ENCODE peak calls at places on chromosomes 13 and 19, in six cellular contexts. One of them, this sample, is unnamed.

GRCh38 chr13:21884965-21885567 is 214.2 kb downstream of the FGF9 start:
- DNase-seq in tibial nerve: no peak
- DNase-seq in KG1: no peak
- DNase-seq in activated CD4-positive, alpha-beta T cell treated with anti-CD3 and anti-CD28 coated beads, Interleukin-2, amount 50 U/mL, for 1 hour: no peak
- DNase-seq in lower leg skin: peak; percentile 76
- DNase-seq in stimulated activated CD4-positive, alpha-beta T cell treated with anti-CD3 and anti-CD28 coated beads, Interleukin-2, amount 100 ng/mL, for 48 hours: no peak
- DNase-seq in this sample: no peak

GRCh38 chr13:98838776-98839175 is 86.3 kb upstream of the SLC15A1 start:
- DNase-seq in lower leg skin: no peak
- DNase-seq in KG1: no peak
- DNase-seq in activated CD4-positive, alpha-beta T cell treated with anti-CD3 and anti-CD28 coated beads, Interleukin-2, amount 50 U/mL, for 1 hour: no peak
- DNase-seq in stimulated activated CD4-positive, alpha-beta T cell treated with anti-CD3 and anti-CD28 coated beads, Interleukin-2, amount 100 ng/mL, for 48 hours: no peak
- DNase-seq in tibial nerve: no peak
- DNase-seq in this sample: no peak

GRCh38 chr19:11160119-11160768 is 4.7 kb upstream of the SPC24 start:
- DNase-seq in stimulated activated CD4-positive, alpha-beta T cell treated with anti-CD3 and anti-CD28 coated beads, Interleukin-2, amount 100 ng/mL, for 48 hours: no peak
- DNase-seq in lower leg skin: no peak
- DNase-seq in tibial nerve: no peak
- DNase-seq in KG1: no peak
- DNase-seq in activated CD4-positive, alpha-beta T cell treated with anti-CD3 and anti-CD28 coated beads, Interleukin-2, amount 50 U/mL, for 1 hour: no peak
- DNase-seq in this sample: no peak

GRCh38 chr13:76884571-76885202 is 1.5 kb downstream of the KCTD12 start:
- DNase-seq in KG1: no peak
- DNase-seq in stimulated activated CD4-positive, alpha-beta T cell treated with anti-CD3 and anti-CD28 coated beads, Interleukin-2, amount 100 ng/mL, for 48 hours: no peak
- DNase-seq in tibial nerve: no peak
- DNase-seq in lower leg skin: no peak
- DNase-seq in activated CD4-positive, alpha-beta T cell treated with anti-CD3 and anti-CD28 coated beads, Interleukin-2, amount 50 U/mL, for 1 hour: no peak
- DNase-seq in this sample: no peak

GRCh38 chr13:30862707-30863106 is 43.4 kb upstream of the MEDAG start:
- DNase-seq in tibial nerve: no peak
- DNase-seq in lower leg skin: peak; percentile 83
- DNase-seq in KG1: no peak
- DNase-seq in activated CD4-positive, alpha-beta T cell treated with anti-CD3 and anti-CD28 coated beads, Interleukin-2, amount 50 U/mL, for 1 hour: no peak
- DNase-seq in stimulated activated CD4-positive, alpha-beta T cell treated with anti-CD3 and anti-CD28 coated beads, Interleukin-2, amount 100 ng/mL, for 48 hours: no peak
- DNase-seq in this sample: peak; percentile 94

GRCh38 chr19:27774337-27774736 is 1438.6 kb downstream of the UQCRFS1 start:
- DNase-seq in activated CD4-positive, alpha-beta T cell treated with anti-CD3 and anti-CD28 coated beads, Interleukin-2, amount 50 U/mL, for 1 hour: no peak
- DNase-seq in lower leg skin: no peak
- DNase-seq in stimulated activated CD4-positive, alpha-beta T cell treated with anti-CD3 and anti-CD28 coated beads, Interleukin-2, amount 100 ng/mL, for 48 hours: no peak
- DNase-seq in KG1: no peak
- DNase-seq in tibial nerve: no peak
- DNase-seq in this sample: peak; percentile 21

GRCh38 chr19:1999856-2000515 is 15.5 kb downstream of the BTBD2 start:
- DNase-seq in lower leg skin: no peak
- DNase-seq in activated CD4-positive, alpha-beta T cell treated with anti-CD3 and anti-CD28 coated beads, Interleukin-2, amount 50 U/mL, for 1 hour: no peak
- DNase-seq in tibial nerve: no peak
- DNase-seq in stimulated activated CD4-positive, alpha-beta T cell treated with anti-CD3 and anti-CD28 coated beads, Interleukin-2, amount 100 ng/mL, for 48 hours: no peak
- DNase-seq in KG1: no peak
- DNase-seq in this sample: no peak

GRCh38 chr13:32165791-32166190 is 134.2 kb downstream of the FRY start:
- DNase-seq in KG1: no peak
- DNase-seq in stimulated activated CD4-positive, alpha-beta T cell treated with anti-CD3 and anti-CD28 coated beads, Interleukin-2, amount 100 ng/mL, for 48 hours: no peak
- DNase-seq in tibial nerve: no peak
- DNase-seq in lower leg skin: no peak
- DNase-seq in activated CD4-positive, alpha-beta T cell treated with anti-CD3 and anti-CD28 coated beads, Interleukin-2, amount 50 U/mL, for 1 hour: no peak
- DNase-seq in this sample: no peak

GRCh38 chr19:4375620-4376228 is 24.6 kb downstream of the SH3GL1 start:
- DNase-seq in stimulated activated CD4-positive, alpha-beta T cell treated with anti-CD3 and anti-CD28 coated beads, Interleukin-2, amount 100 ng/mL, for 48 hours: no peak
- DNase-seq in lower leg skin: peak; percentile 89
- DNase-seq in tibial nerve: no peak
- DNase-seq in activated CD4-positive, alpha-beta T cell treated with anti-CD3 and anti-CD28 coated beads, Interleukin-2, amount 50 U/mL, for 1 hour: no peak
- DNase-seq in KG1: no peak
- DNase-seq in this sample: peak; percentile 58

GRCh38 chr19:39996218-39996810 is 546 bp upstream of the ZNF546 start:
- DNase-seq in tibial nerve: no peak
- DNase-seq in KG1: no peak
- DNase-seq in activated CD4-positive, alpha-beta T cell treated with anti-CD3 and anti-CD28 coated beads, Interleukin-2, amount 50 U/mL, for 1 hour: peak; percentile 34
- DNase-seq in stimulated activated CD4-positive, alpha-beta T cell treated with anti-CD3 and anti-CD28 coated beads, Interleukin-2, amount 100 ng/mL, for 48 hours: peak; percentile 39
- DNase-seq in lower leg skin: no peak
- DNase-seq in this sample: peak; percentile 62

GRCh38 chr19:4297901-4298771 is 4.1 kb downstream of the TMIGD2 start:
- DNase-seq in stimulated activated CD4-positive, alpha-beta T cell treated with anti-CD3 and anti-CD28 coated beads, Interleukin-2, amount 100 ng/mL, for 48 hours: no peak
- DNase-seq in lower leg skin: no peak
- DNase-seq in activated CD4-positive, alpha-beta T cell treated with anti-CD3 and anti-CD28 coated beads, Interleukin-2, amount 50 U/mL, for 1 hour: no peak
- DNase-seq in KG1: no peak
- DNase-seq in tibial nerve: no peak
- DNase-seq in this sample: peak; percentile 44

GRCh38 chr13:80529734-80530133 is 188.8 kb upstream of the SPRY2 start:
- DNase-seq in stimulated activated CD4-positive, alpha-beta T cell treated with anti-CD3 and anti-CD28 coated beads, Interleukin-2, amount 100 ng/mL, for 48 hours: no peak
- DNase-seq in activated CD4-positive, alpha-beta T cell treated with anti-CD3 and anti-CD28 coated beads, Interleukin-2, amount 50 U/mL, for 1 hour: no peak
- DNase-seq in tibial nerve: no peak
- DNase-seq in KG1: no peak
- DNase-seq in lower leg skin: no peak
- DNase-seq in this sample: no peak

GRCh38 chr13:25224151-25224550 is 52.1 kb upstream of the AMER2 start:
- DNase-seq in activated CD4-positive, alpha-beta T cell treated with anti-CD3 and anti-CD28 coated beads, Interleukin-2, amount 50 U/mL, for 1 hour: no peak
- DNase-seq in tibial nerve: no peak
- DNase-seq in KG1: no peak
- DNase-seq in lower leg skin: peak; percentile 39
- DNase-seq in stimulated activated CD4-positive, alpha-beta T cell treated with anti-CD3 and anti-CD28 coated beads, Interleukin-2, amount 100 ng/mL, for 48 hours: no peak
- DNase-seq in this sample: no peak

GRCh38 chr19:12959482-12959881 is 2.5 kb upstream of the GADD45GIP1 start:
- DNase-seq in lower leg skin: no peak
- DNase-seq in tibial nerve: no peak
- DNase-seq in KG1: no peak
- DNase-seq in activated CD4-positive, alpha-beta T cell treated with anti-CD3 and anti-CD28 coated beads, Interleukin-2, amount 50 U/mL, for 1 hour: no peak
- DNase-seq in stimulated activated CD4-positive, alpha-beta T cell treated with anti-CD3 and anti-CD28 coated beads, Interleukin-2, amount 100 ng/mL, for 48 hours: no peak
- DNase-seq in this sample: no peak

GRCh38 chr19:33690461-33691427 is 69.0 kb downstream of the CHST8 start:
- DNase-seq in lower leg skin: peak; percentile 78
- DNase-seq in KG1: no peak
- DNase-seq in tibial nerve: no peak
- DNase-seq in stimulated activated CD4-positive, alpha-beta T cell treated with anti-CD3 and anti-CD28 coated beads, Interleukin-2, amount 100 ng/mL, for 48 hours: no peak
- DNase-seq in activated CD4-positive, alpha-beta T cell treated with anti-CD3 and anti-CD28 coated beads, Interleukin-2, amount 50 U/mL, for 1 hour: no peak
- DNase-seq in this sample: peak; percentile 74

GRCh38 chr19:38035515-38036495 is 128.8 kb downstream of the SIPA1L3 start:
- DNase-seq in activated CD4-positive, alpha-beta T cell treated with anti-CD3 and anti-CD28 coated beads, Interleukin-2, amount 50 U/mL, for 1 hour: no peak
- DNase-seq in stimulated activated CD4-positive, alpha-beta T cell treated with anti-CD3 and anti-CD28 coated beads, Interleukin-2, amount 100 ng/mL, for 48 hours: no peak
- DNase-seq in lower leg skin: no peak
- DNase-seq in KG1: no peak
- DNase-seq in tibial nerve: no peak
- DNase-seq in this sample: peak; percentile 35

GRCh38 chr19:9309974-9310446 is 372 bp upstream of the ZNF699 start:
- DNase-seq in activated CD4-positive, alpha-beta T cell treated with anti-CD3 and anti-CD28 coated beads, Interleukin-2, amount 50 U/mL, for 1 hour: no peak
- DNase-seq in lower leg skin: peak; percentile 98
- DNase-seq in KG1: peak; percentile 99
- DNase-seq in stimulated activated CD4-positive, alpha-beta T cell treated with anti-CD3 and anti-CD28 coated beads, Interleukin-2, amount 100 ng/mL, for 48 hours: peak; percentile 81
- DNase-seq in tibial nerve: peak; percentile 74
- DNase-seq in this sample: peak; percentile 96

GRCh38 chr13:113748101-113748861 is 10.7 kb upstream of the TMEM255B start:
- DNase-seq in stimulated activated CD4-positive, alpha-beta T cell treated with anti-CD3 and anti-CD28 coated beads, Interleukin-2, amount 100 ng/mL, for 48 hours: no peak
- DNase-seq in activated CD4-positive, alpha-beta T cell treated with anti-CD3 and anti-CD28 coated beads, Interleukin-2, amount 50 U/mL, for 1 hour: no peak
- DNase-seq in lower leg skin: no peak
- DNase-seq in tibial nerve: no peak
- DNase-seq in KG1: no peak
- DNase-seq in this sample: no peak

GRCh38 chr19:6774821-6775707 is 2.6 kb downstream of the VAV1 start:
- DNase-seq in activated CD4-positive, alpha-beta T cell treated with anti-CD3 and anti-CD28 coated beads, Interleukin-2, amount 50 U/mL, for 1 hour: no peak
- DNase-seq in KG1: no peak
- DNase-seq in tibial nerve: no peak
- DNase-seq in lower leg skin: no peak
- DNase-seq in stimulated activated CD4-positive, alpha-beta T cell treated with anti-CD3 and anti-CD28 coated beads, Interleukin-2, amount 100 ng/mL, for 48 hours: no peak
- DNase-seq in this sample: no peak

GRCh38 chr19:44824758-44825157 is 15.9 kb downstream of the BCAM start:
- DNase-seq in lower leg skin: no peak
- DNase-seq in activated CD4-positive, alpha-beta T cell treated with anti-CD3 and anti-CD28 coated beads, Interleukin-2, amount 50 U/mL, for 1 hour: no peak
- DNase-seq in tibial nerve: no peak
- DNase-seq in stimulated activated CD4-positive, alpha-beta T cell treated with anti-CD3 and anti-CD28 coated beads, Interleukin-2, amount 100 ng/mL, for 48 hours: no peak
- DNase-seq in KG1: no peak
- DNase-seq in this sample: peak; percentile 38

GRCh38 chr19:40745402-40745780 is 4.9 kb downstream of the ACTMAP start:
- DNase-seq in activated CD4-positive, alpha-beta T cell treated with anti-CD3 and anti-CD28 coated beads, Interleukin-2, amount 50 U/mL, for 1 hour: no peak
- DNase-seq in KG1: no peak
- DNase-seq in lower leg skin: no peak
- DNase-seq in stimulated activated CD4-positive, alpha-beta T cell treated with anti-CD3 and anti-CD28 coated beads, Interleukin-2, amount 100 ng/mL, for 48 hours: no peak
- DNase-seq in tibial nerve: no peak
- DNase-seq in this sample: no peak

GRCh38 chr19:13001502-13002388 is 6.5 kb downstream of the NFIX start:
- DNase-seq in tibial nerve: no peak
- DNase-seq in activated CD4-positive, alpha-beta T cell treated with anti-CD3 and anti-CD28 coated beads, Interleukin-2, amount 50 U/mL, for 1 hour: no peak
- DNase-seq in lower leg skin: no peak
- DNase-seq in stimulated activated CD4-positive, alpha-beta T cell treated with anti-CD3 and anti-CD28 coated beads, Interleukin-2, amount 100 ng/mL, for 48 hours: no peak
- DNase-seq in KG1: no peak
- DNase-seq in this sample: no peak

GRCh38 chr13:101649490-101650126 is 197.1 kb downstream of the ITGBL1 start:
- DNase-seq in activated CD4-positive, alpha-beta T cell treated with anti-CD3 and anti-CD28 coated beads, Interleukin-2, amount 50 U/mL, for 1 hour: no peak
- DNase-seq in lower leg skin: no peak
- DNase-seq in stimulated activated CD4-positive, alpha-beta T cell treated with anti-CD3 and anti-CD28 coated beads, Interleukin-2, amount 100 ng/mL, for 48 hours: no peak
- DNase-seq in KG1: no peak
- DNase-seq in tibial nerve: no peak
- DNase-seq in this sample: no peak

GRCh38 chr13:106183410-106184128 is 351.9 kb downstream of the EFNB2 start:
- DNase-seq in lower leg skin: no peak
- DNase-seq in activated CD4-positive, alpha-beta T cell treated with anti-CD3 and anti-CD28 coated beads, Interleukin-2, amount 50 U/mL, for 1 hour: no peak
- DNase-seq in stimulated activated CD4-positive, alpha-beta T cell treated with anti-CD3 and anti-CD28 coated beads, Interleukin-2, amount 100 ng/mL, for 48 hours: no peak
- DNase-seq in tibial nerve: no peak
- DNase-seq in KG1: no peak
- DNase-seq in this sample: no peak

This sample was measured in SJCRH30.